ENCODE peak calls at places on chromosome 17, in six cellular contexts. C is tibial artery; I is CD4-positive, alpha-beta T cell; Y is H1; T is adrenal gland; K is astrocyte of the spinal cord. B is an unnamed sample.
A peak's percentile ranks its signal among the peaks of the same experiment; 100 is the strongest.

GRCh38 chr17:80263253-80264047 is 2.8 kb downstream of the RNF213 start:
- DNase-seq in C (peak; percentile 90), I (peak; percentile 74), Y (peak; percentile 51), T (peak; percentile 84), K (peak; percentile 82), B (peak; percentile 72)

GRCh38 chr17:65268832-65269231 is 131.7 kb downstream of the RGS9 start:
- DNase-seq in C (no peak), I (no peak), Y (no peak), T (no peak), K (no peak), B (no peak)

GRCh38 chr17:39139137-39139516 is 12.3 kb downstream of the PLXDC1 start:
- DNase-seq in C (no peak), I (no peak), Y (no peak), T (no peak), K (peak; percentile 68), B (no peak)

GRCh38 chr17:40560592-40561293 is 4.5 kb downstream of the CCR7 start:
- DNase-seq in C (no peak), I (peak; percentile 53), Y (no peak), T (no peak), K (peak; percentile 89), B (peak; percentile 68)

GRCh38 chr17:66855204-66855603 is 20.3 kb downstream of the CACNG5 start:
- DNase-seq in C (no peak), I (peak; percentile 1), Y (peak; percentile 98), T (no peak), K (no peak), B (no peak)

GRCh38 chr17:80663783-80664206 is 119.2 kb downstream of the RPTOR start:
- DNase-seq in C (peak; percentile 36), I (peak; percentile 38), Y (no peak), T (peak; percentile 45), K (no peak), B (no peak)

GRCh38 chr17:80619535-80620235 is 75.0 kb downstream of the RPTOR start:
- DNase-seq in C (no peak), I (no peak), Y (no peak), T (no peak), K (no peak), B (no peak)

GRCh38 chr17:17025621-17026020 is 16.6 kb upstream of the MPRIP start:
- DNase-seq in C (no peak), I (no peak), Y (no peak), T (no peak), K (no peak), B (no peak)

GRCh38 chr17:50043290-50044148 is 12.4 kb upstream of the ITGA3 start:
- DNase-seq in C (no peak), I (no peak), Y (no peak), T (no peak), K (no peak), B (no peak)

GRCh38 chr17:75679706-75680201 is 12.6 kb downstream of the SAP30BP start:
- DNase-seq in C (no peak), I (no peak), Y (no peak), T (no peak), K (peak; percentile 64), B (no peak)

GRCh38 chr17:17416007-17416399 is 60.8 kb upstream of the MED9 start:
- DNase-seq in C (no peak), I (no peak), Y (no peak), T (no peak), K (peak; percentile 77), B (no peak)

GRCh38 chr17:5780476-5780875 is 196.2 kb upstream of the NLRP1 start:
- DNase-seq in C (no peak), I (no peak), Y (no peak), T (no peak), K (peak; percentile 79), B (no peak)

DNA sequence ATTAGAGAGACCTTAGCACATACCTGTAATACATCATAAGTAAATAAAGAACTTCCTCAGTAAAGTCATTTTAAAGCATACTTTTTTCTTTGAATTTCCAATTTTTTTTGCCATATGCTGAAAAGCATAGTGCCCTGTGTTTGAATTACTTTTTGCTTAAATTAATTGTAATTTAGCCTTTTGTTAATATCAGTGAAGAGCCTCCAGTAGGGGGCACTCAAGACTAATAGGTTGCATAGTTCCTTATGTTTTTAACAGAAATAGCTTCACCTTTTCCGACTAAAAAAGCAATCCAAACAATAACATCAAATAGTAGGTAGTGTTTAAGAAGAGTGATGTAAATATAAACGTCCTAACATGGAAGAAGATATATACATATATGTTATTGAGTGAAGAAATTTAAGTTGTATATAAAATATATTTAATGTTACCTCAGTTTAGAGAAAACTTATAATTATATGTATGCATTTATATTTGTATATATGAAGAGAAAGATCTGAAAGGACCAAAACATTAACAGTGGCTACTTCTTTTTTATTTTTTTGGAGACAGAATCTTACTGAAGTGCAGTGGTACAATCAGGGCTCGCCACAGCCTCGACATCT is 18.6 kb downstream of the RAD51C start:
- DNase-seq in C (no peak), I (no peak), Y (peak; percentile 54), T (peak; percentile 62), K (peak; percentile 74), B (no peak)
- TF ChIP-seq CTCF in C (peak; percentile 63), I (peak; percentile 85), Y (no peak), T (peak; percentile 69), K (peak; percentile 64), B (peak; percentile 85)

GRCh38 chr17:56676807-56677206 is 83.3 kb downstream of the NOG start:
- DNase-seq in C (no peak), I (no peak), Y (no peak), T (no peak), K (no peak), B (no peak)
- TF ChIP-seq CTCF in C (no peak), I (no peak), Y (no peak), T (no peak), K (peak; percentile 6), B (no peak)

DNA sequence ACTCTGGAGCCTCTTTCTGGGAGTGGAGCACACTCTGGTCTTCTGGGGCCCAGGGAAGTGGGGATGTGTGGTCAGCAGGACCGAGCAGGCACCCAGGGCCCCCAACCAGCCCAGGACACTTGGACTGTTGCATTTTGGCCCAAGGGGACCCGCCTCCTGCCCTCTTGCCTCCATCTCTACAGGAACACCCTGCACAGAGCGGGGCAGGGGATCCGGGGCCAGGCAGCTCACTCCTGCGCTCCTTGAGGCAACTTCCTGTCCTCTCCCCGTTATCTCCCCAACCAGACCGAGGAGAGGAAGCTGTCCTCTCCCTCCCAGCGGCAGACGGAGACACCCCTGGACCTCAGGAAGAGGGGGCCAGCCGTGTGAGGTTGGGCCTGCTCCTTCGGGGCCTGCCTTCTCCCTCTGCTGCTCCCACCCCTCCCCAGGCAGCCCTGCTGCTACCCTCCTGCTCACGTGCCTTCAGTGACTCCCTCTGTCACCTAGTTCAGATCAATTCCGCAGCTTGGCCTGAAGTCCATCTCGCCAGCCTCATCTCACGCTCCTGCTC is 10.0 kb upstream of the ATP2A3 start:
- DNase-seq in C (no peak), I (no peak), Y (no peak), T (no peak), K (no peak), B (no peak)
- TF ChIP-seq CTCF in C (no peak), I (no peak), Y (no peak), T (no peak), K (no peak), B (no peak)

GRCh38 chr17:33647976-33648375 is 354.9 kb upstream of the ASIC2 start:
- DNase-seq in C (no peak), I (no peak), Y (no peak), T (peak; percentile 21), K (no peak), B (no peak)
- TF ChIP-seq CTCF in C (peak; percentile 64), I (no peak), Y (peak; percentile 66), T (peak; percentile 31), K (peak; percentile 4), B (no peak)

GRCh38 chr17:76845524-76845923 is 22.7 kb upstream of the MGAT5B start:
- DNase-seq in C (no peak), I (no peak), Y (no peak), T (no peak), K (no peak), B (no peak)

GRCh38 chr17:76844846-76845245 is 23.4 kb upstream of the MGAT5B start:
- DNase-seq in C (no peak), I (no peak), Y (no peak), T (no peak), K (no peak), B (no peak)

GRCh38 chr17:76841776-76842405 is 26.3 kb upstream of the MGAT5B start:
- DNase-seq in C (no peak), I (no peak), Y (peak; percentile 64), T (no peak), K (no peak), B (no peak)

GRCh38 chr17:76844485-76844829 is 23.7 kb upstream of the MGAT5B start:
- DNase-seq in C (no peak), I (no peak), Y (no peak), T (no peak), K (no peak), B (no peak)

GRCh38 chr17:76843703-76844484 is 24.3 kb upstream of the MGAT5B start:
- DNase-seq in C (no peak), I (no peak), Y (no peak), T (peak; percentile 25), K (no peak), B (no peak)
- TF ChIP-seq CTCF in C (no peak), I (no peak), Y (peak; percentile 10), T (no peak), K (no peak), B (no peak)

DNA sequence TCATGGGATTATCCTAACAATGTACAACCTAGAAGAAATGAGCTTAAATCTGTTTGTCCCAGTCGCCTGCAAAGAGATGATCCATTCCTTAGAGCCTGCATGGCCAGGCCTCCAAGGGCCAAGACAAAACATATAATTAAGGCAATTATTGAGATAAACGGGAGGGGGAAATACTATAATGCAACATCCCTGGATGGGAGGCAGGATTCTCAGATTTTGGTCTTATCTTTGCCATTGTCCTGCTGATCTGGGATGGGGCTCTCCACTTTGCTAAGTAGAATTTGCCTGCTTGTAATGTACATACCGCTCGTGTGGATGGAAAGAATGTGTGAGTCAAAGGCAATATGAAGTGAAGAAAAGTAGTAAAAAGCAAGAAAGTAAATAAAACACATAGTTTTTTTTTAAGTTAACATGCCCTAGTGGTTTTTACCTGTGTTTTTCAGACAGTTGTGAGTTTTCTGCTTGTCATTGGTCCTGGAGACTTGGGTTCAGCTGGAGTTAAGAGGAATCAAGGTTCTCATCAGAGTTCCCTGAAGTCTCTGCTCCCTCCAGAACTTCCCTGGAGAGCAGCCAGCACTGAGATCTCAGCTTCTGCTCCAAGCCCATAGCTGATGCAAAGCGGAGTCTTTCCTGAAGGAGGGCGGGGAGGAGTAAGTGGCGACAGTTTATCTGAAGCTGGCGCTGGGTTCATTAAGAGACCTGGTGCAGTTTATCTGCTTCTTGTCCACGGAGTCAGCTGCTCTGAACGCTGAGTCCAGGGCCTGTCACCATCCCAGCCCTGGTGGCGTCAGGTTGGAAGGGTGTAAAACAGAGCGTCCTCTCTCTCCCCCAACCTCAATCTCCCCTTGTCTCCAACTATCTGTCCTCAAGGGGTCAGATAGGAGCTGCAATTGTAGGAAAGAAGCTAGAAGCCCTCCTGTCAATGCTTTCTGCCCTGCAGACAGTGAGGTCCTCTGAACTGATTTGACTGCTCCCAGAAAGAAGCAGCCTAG is 30.1 kb downstream of the HOXB1 start:
- DNase-seq in C (no peak), I (no peak), Y (no peak), T (peak; percentile 33), K (peak; percentile 56), B (no peak)
- TF ChIP-seq CTCF in C (peak; percentile 23), I (no peak), Y (no peak), T (no peak), K (no peak), B (no peak)

DNA sequence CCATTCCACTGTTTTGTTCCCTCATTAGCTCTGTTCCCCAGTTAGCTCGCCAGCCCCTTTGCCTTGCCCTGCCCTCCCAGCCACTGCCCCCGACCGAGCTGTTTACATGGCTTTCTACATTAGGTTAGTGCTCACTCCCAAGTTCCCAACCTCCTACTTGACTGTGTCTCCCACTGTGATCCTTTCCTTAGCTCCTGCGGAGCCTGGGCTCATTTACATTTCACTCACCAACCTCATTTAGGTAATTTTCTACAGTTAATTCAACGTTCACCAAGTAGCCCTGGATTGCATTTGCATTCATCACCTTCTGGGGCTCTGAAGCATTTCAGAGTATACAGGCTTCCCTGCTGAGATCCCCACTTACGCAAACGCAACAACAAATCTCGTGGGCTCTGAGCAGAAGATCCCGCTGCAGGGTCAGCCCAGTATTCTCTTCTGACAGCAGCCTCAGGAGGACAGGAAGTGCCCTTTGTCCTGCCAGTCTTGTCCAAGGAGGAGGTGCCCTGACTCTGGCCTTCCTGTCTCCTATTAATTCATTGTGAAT is 325.8 kb upstream of the CCL2 start:
- DNase-seq in C (no peak), I (no peak), Y (peak; percentile 65), T (no peak), K (no peak), B (no peak)
- TF ChIP-seq CTCF in C (no peak), I (no peak), Y (no peak), T (no peak), K (no peak), B (no peak)